ENCODE peak calls at places on chromosomes 1 and 21, in ten cellular contexts. D, O, J, M, A, L, E, Z, K and R are unnamed samples.

GRCh38 chr1:151311589-151312331 is 15.5 kb downstream of the PI4KB start:
- DNase-seq in K (peak; percentile 100), O (no peak), E (peak; percentile 93), L (peak; percentile 21), J (peak; percentile 99), D (no peak), Z (peak; percentile 53), M (no peak), A (no peak), R (no peak)

GRCh38 chr1:234069760-234070159 is 165.3 kb downstream of the SLC35F3 start:
- DNase-seq in A (peak; percentile 38), D (no peak), J (no peak), K (no peak), O (no peak), L (no peak), Z (no peak), E (no peak), M (peak; percentile 5), R (peak; percentile 49)

GRCh38 chr1:113042336-113043143 is 30.5 kb upstream of the LRIG2 start:
- DNase-seq in K (peak; percentile 78), O (peak; percentile 38), D (peak; percentile 78), E (peak; percentile 62), M (peak; percentile 9), A (peak; percentile 87), L (no peak), J (peak; percentile 96), Z (no peak), R (peak; percentile 67)

GRCh38 chr1:85585845-85586244 is 5.3 kb downstream of the CCN1 start:
- DNase-seq in O (no peak), K (peak; percentile 86), D (no peak), A (no peak), L (no peak), E (no peak), Z (no peak), M (no peak), J (peak; percentile 84), R (no peak)

GRCh38 chr1:100542264-100542663 is 4.3 kb downstream of the GPR88 start:
- DNase-seq in D (no peak), J (no peak), E (no peak), L (no peak), A (peak; percentile 46), Z (no peak), K (no peak), O (no peak), M (peak; percentile 26), R (peak; percentile 91)

GRCh38 chr1:96487404-96487803 is 234.2 kb upstream of the PTBP2 start:
- DNase-seq in E (no peak), A (no peak), Z (no peak), D (no peak), K (peak; percentile 17), O (no peak), J (peak; percentile 64), M (no peak), L (no peak), R (no peak)

GRCh38 chr1:41823453-41823852 is 95.3 kb downstream of the HIVEP3 start:
- DNase-seq in A (no peak), D (peak; percentile 58), L (no peak), M (no peak), Z (no peak), O (no peak), K (no peak), J (no peak), E (no peak), R (peak; percentile 54)

GRCh38 chr21:14833221-14833620 is 231.6 kb downstream of the NRIP1 start:
- DNase-seq in A (no peak), E (no peak), L (no peak), K (no peak), J (no peak), D (no peak), M (no peak), O (no peak), Z (no peak), R (peak; percentile 20)

GRCh38 chr1:1432566-1432950 is 2.9 kb upstream of the VWA1 start:
- DNase-seq in D (no peak), Z (no peak), E (no peak), M (no peak), A (no peak), L (no peak), O (no peak), K (no peak), J (no peak), R (no peak)